ENCODE peak calls at places on chromosomes 4 and X, in eight cellular contexts. L is AG04450, Q is MM.1S, B is HL-60, I is upper lobe of right lung, M is AG09309, P is tibial nerve, F is RWPE2. E is an unnamed sample.

GRCh38 chr4:68175562-68176155 is 46.0 kb upstream of the TMPRSS11F start:
- DNase-seq in Q (peak), L (peak), F (no peak), I (no peak), P (no peak), M (peak), B (peak), E (peak)

GRCh38 chr4:164614999-164615398 is 138.9 kb upstream of the SMIM31 start:
- DNase-seq in L (no peak), Q (no peak), F (no peak), M (no peak), B (no peak), P (no peak), I (no peak), E (peak)

GRCh38 chr4:24559889-24560288 is 24.5 kb downstream of the DHX15 start:
- DNase-seq in P (no peak), L (no peak), B (no peak), I (no peak), M (no peak), Q (no peak), F (no peak), E (no peak)

GRCh38 chr4:186651181-186651603 is 72.5 kb downstream of the FAT1 start:
- DNase-seq in F (no peak), B (no peak), P (no peak), L (no peak), Q (no peak), M (no peak), I (no peak), E (no peak)

GRCh38 chrX:38275615-38276014 is 51.7 kb downstream of the RPGR start:
- DNase-seq in M (peak), L (peak), P (no peak), F (no peak), I (no peak), Q (no peak), B (no peak), E (peak)

GRCh38 chr4:151417164-151417571 is 8.2 kb downstream of the FHIP1A start:
- DNase-seq in F (peak), Q (peak), B (no peak), P (no peak), L (no peak), M (no peak), I (no peak), E (peak)

GRCh38 chr4:77662396-77662795 is 56.8 kb downstream of the CXCL13 start:
- DNase-seq in F (no peak), L (no peak), P (no peak), I (no peak), B (no peak), Q (no peak), M (no peak), E (no peak)

GRCh38 chrX:118655561-118656246 is 71.7 kb upstream of the IL13RA1 start:
- DNase-seq in B (no peak), Q (no peak), P (no peak), I (no peak), M (peak), L (no peak), F (no peak), E (peak)

GRCh38 chr4:98006060-98006459 is 137.2 kb downstream of the STPG2 start:
- DNase-seq in Q (no peak), L (no peak), I (no peak), P (no peak), F (no peak), B (no peak), M (no peak), E (no peak)

GRCh38 chr4:77817304-77818076 is 1.7 kb downstream of the CNOT6L start:
- DNase-seq in B (peak), F (no peak), P (no peak), Q (peak), L (no peak), I (no peak), M (no peak), E (no peak)

GRCh38 chrX:39361736-39362135 is 560.5 kb downstream of the MID1IP1 start:
- DNase-seq in B (no peak), Q (no peak), F (no peak), M (no peak), L (no peak), P (no peak), I (no peak), E (no peak)

GRCh38 chrX:26203556-26203955 is 11.3 kb downstream of the MAGEB6 start:
- DNase-seq in B (no peak), Q (no peak), P (no peak), M (no peak), L (no peak), F (no peak), I (no peak), E (no peak)

GRCh38 chrX:11446331-11446730 is 153.1 kb downstream of the AMELX start:
- DNase-seq in I (no peak), Q (no peak), P (no peak), B (no peak), L (no peak), F (no peak), M (no peak), E (peak)

GRCh38 chr4:102466298-102466697 is 34.9 kb upstream of the NFKB1 start:
- DNase-seq in F (no peak), B (no peak), L (no peak), I (no peak), Q (no peak), P (no peak), M (no peak), E (peak)

GRCh38 chr4:27357283-27357682 is 496.6 kb downstream of the STIM2 start:
- DNase-seq in P (no peak), Q (peak), F (no peak), M (peak), B (no peak), L (no peak), I (no peak), E (peak)

GRCh38 chrX:119996069-119996468 is 52.5 kb upstream of the NKAP start:
- DNase-seq in I (no peak), B (no peak), F (no peak), M (no peak), P (no peak), Q (no peak), L (no peak), E (no peak)

GRCh38 chr4:70197842-70198241 is 2.3 kb downstream of the ODAM start:
- DNase-seq in B (no peak), M (no peak), P (no peak), I (peak), F (no peak), Q (no peak), L (no peak), E (no peak)

GRCh38 chrX:49760288-49760885 is 64.6 kb upstream of the PAGE1 start:
- DNase-seq in M (no peak), I (no peak), Q (no peak), L (no peak), B (no peak), P (no peak), F (no peak), E (no peak)

GRCh38 chr4:63919636-63920365 is 489.4 kb downstream of the TECRL start:
- DNase-seq in F (no peak), I (no peak), P (no peak), L (no peak), Q (no peak), B (no peak), M (no peak), E (no peak)

DNA sequence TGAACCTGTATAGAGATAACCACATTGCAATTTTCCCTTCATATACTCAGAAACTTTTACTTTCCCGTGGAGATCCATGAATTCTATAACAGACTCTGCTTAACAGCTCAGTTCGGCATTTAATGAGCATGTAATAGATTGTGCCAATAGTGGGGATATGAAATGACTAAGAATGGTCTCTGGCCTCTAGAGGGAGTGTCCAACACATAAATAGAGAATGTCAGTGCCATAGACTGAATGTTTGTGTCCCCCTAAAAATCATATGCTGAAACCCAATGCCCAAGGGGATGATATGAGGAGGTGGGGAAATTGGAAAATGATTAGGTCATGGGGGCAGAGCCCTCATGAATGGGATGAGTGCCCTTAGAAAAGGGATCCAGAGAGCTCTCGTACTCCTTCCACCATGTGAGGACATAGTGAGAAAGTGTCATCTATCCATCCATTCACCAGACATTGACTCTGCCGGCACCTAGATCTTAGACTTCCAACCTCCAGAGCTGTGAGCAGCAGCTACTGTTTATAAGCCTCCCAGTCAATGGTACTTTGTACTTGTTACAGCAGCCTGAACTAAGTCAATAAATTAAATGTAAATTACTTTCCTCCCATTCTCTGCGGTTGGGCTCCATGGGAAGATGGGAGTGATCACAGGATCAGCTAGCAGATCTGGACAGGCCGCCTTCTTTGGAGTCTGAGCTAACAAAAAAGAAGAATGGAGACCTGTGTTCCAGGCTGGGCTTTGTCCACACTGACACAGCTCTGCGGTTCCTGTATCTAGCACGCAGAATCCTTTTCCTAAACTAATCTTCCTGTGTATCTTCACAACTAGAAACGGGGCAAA is 28.1 kb upstream of the HPSE start:
- DNase-seq in P (no peak), B (peak), M (peak), L (no peak), I (no peak), Q (peak), F (no peak), E (peak)
- TF ChIP-seq CTCF in P (no peak), B (peak), M (peak), L (peak), I (peak), Q (peak), F (peak), E (peak)

DNA sequence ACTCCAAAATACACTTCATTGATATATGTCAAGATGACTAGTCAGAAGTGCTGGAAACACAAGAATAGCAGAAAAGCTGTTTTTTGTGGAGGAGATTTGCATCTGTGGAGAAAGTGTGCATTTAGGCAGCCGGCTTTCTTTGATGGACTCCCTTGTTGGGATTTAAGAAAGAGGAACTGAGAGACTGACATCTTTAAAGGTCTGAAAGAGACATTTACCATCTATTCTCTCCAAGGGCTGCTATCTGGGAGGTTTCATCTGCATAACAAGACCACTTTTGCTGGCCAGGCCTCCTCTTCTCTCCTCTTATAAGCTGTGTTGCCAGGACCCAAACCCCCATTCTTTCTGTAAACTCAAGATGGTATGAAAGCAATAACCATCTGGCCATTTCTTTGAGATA is 1065.0 kb downstream of the NLGN4X start:
- DNase-seq in L (no peak), F (no peak), I (no peak), Q (peak), B (no peak), M (no peak), P (no peak), E (no peak)
- H3K4me3 ChIP-seq in L (no peak), F (no peak), I (no peak), Q (no peak), B (no peak), M (no peak), P (no peak), E (no peak)

GRCh38 chr4:119211856-119212250 is 660 bp upstream of the USP53 start:
- DNase-seq in B (no peak), Q (peak), L (no peak), F (no peak), M (no peak), P (no peak), I (no peak), E (no peak)

GRCh38 chr4:119209586-119209985 is 2.9 kb upstream of the USP53 start:
- DNase-seq in Q (no peak), B (no peak), I (no peak), L (no peak), M (no peak), F (no peak), P (no peak), E (no peak)

GRCh38 chr4:119212251-119212963 is at the start of gene USP53:
- DNase-seq in L (peak), B (peak), F (peak), I (peak), M (peak), P (peak), Q (peak), E (peak)

GRCh38 chr4:119210760-119211159 is 1.8 kb upstream of the USP53 start:
- DNase-seq in P (no peak), B (no peak), I (no peak), M (no peak), L (no peak), F (no peak), Q (no peak), E (peak)

DNA sequence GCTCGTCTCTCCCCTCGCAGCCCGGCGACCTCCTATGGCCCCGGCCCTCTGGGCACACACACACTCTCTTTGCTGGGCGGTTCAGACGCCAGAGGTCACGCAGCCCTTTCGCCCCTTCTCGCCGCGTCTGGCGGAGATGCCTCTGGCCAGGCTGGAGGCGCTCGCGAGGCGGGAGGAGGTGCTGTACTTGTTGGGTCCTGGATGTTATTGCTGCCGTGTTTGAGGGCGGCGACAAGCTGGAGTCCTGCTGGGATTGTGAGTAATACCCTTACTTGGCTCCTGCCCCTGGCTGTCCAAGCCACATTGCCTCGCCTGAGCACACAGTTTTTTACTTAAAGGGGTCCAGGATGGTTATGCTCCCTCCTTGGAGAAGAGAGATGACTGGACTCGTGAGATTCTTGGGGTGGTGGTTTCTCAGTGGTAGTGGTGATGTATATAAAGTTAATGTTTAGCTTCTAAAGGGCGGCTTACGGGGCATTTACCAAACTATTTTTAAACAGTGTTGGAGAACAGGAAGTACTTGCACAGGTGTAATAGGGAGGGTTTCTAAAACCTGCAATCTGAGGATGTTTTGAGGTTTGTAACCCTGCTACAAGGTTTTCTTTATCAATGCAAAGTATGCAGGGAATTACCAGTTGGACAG is 572 bp downstream of the USP53 start:
- DNase-seq in F (peak), I (peak), Q (peak), L (peak), M (peak), P (peak), B (peak), E (peak)
- TF ChIP-seq CTCF in F (peak), I (peak), Q (peak), L (peak), M (peak), P (no peak), B (peak), E (peak)

GRCh38 chr4:155037031-155037430 is 171.4 kb upstream of the NPY2R start:
- DNase-seq in M (no peak), B (no peak), I (no peak), F (no peak), L (no peak), Q (no peak), P (no peak), E (no peak)
- H3K4me3 ChIP-seq in M (no peak), B (no peak), I (no peak), F (no peak), L (no peak), Q (no peak), P (no peak), E (no peak)

GRCh38 chr4:158781963-158782362 is 13.1 kb downstream of the FNIP2 start:
- DNase-seq in B (no peak), P (no peak), L (no peak), Q (no peak), I (no peak), M (no peak), F (no peak), E (no peak)
- TF ChIP-seq CTCF in B (no peak), P (no peak), L (no peak), Q (no peak), I (no peak), M (no peak), F (no peak), E (no peak)

DNA sequence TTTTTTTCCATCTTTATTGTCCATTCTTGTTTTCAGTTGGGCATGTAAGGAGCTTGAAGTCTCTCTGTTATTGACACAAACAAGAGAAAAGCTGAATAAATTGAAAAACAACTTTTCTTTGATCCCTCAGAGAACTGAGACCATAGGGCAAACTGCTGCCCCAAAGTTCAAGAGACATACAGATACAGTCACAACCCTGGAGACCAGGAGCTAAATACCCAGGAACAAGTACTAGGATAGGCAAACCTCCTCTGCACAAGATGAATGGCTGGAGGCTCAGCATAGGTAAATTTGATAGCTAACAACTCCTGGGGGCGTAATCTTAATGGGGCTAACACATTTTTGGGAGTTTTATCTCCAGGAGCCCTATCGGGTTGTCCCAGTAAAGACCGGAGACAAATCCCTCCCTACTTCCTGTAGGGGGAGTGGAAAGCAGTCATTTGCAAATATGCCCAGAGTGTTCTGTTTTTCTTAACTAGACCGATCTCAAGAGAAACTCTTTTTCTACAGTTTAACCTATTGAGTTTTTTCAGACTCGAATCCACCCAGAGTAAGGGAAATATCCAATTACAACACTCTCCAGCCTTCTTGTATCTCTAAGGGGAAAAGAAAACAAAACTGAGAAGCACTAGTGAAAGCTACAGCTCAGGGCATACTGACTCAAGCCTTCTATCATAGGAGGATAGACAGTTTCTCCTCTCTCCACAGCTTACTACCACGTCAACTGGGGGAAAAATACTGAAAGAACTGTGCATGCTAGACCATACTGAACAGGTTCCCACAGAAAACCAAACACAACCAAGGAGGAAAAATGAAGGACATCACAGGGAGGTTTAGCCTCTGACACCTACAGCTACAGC is 23.1 kb downstream of the MAGEA8 start:
- DNase-seq in F (no peak), L (no peak), Q (peak), B (no peak), M (no peak), I (no peak), P (no peak), E (peak)
- H3K4me3 ChIP-seq in F (no peak), L (peak), Q (no peak), B (no peak), M (no peak), I (peak), P (no peak), E (no peak)

GRCh38 chrX:93585661-93586060 is 87.7 kb downstream of the NAP1L3 start:
- DNase-seq in L (no peak), M (no peak), F (no peak), I (no peak), P (no peak), B (no peak), Q (no peak), E (no peak)

GRCh38 chrX:93594780-93595179 is 78.6 kb downstream of the NAP1L3 start:
- DNase-seq in Q (no peak), P (no peak), L (no peak), B (no peak), F (no peak), M (no peak), I (no peak), E (no peak)

GRCh38 chrX:93591398-93591797 is 82.0 kb downstream of the NAP1L3 start:
- DNase-seq in P (no peak), M (no peak), B (no peak), F (no peak), I (no peak), Q (no peak), L (no peak), E (no peak)
- TF ChIP-seq CTCF in P (no peak), M (no peak), B (no peak), F (no peak), I (no peak), Q (no peak), L (no peak), E (no peak)

E was measured in astrocyte of the spinal cord.